ENCODE peak calls at places on chromosomes 1 and 21, in four cellular contexts. G is choroid plexus epithelial cell, J is endodermal cell, D is PC-9. I is an unnamed sample.

GRCh38 chr21:38806942-38807284 is 1.2 kb downstream of the ETS2 start:
- DNase-seq in G (peak; percentile 45), J (no peak), D (no peak), I (no peak)

GRCh38 chr1:35559317-35559944 is 1.8 kb downstream of the NCDN start:
- DNase-seq in G (no peak), J (no peak), D (no peak), I (no peak)

GRCh38 chr21:36412916-36413315 is 27.7 kb downstream of the CHAF1B start:
- DNase-seq in G (no peak), J (no peak), D (no peak), I (no peak)

GRCh38 chr1:198359024-198359653 is 181.3 kb downstream of the ATP6V1G3 start:
- DNase-seq in G (peak; percentile 44), J (no peak), D (no peak), I (peak; percentile 31)

GRCh38 chr1:150281221-150281757 is 1.1 kb upstream of the CIART start:
- DNase-seq in G (peak; percentile 80), J (peak; percentile 89), D (peak; percentile 48), I (peak; percentile 34)

GRCh38 chr21:42576639-42577038 is 63.0 kb downstream of the SLC37A1 start:
- DNase-seq in G (no peak), J (no peak), D (no peak), I (no peak)

GRCh38 chr21:42678618-42679295 is 25.3 kb downstream of the PDE9A start:
- DNase-seq in G (no peak), J (no peak), D (no peak), I (no peak)

GRCh38 chr1:205152505-205152904 is 30.7 kb upstream of the RBBP5 start:
- DNase-seq in G (no peak), J (no peak), D (no peak), I (no peak)

GRCh38 chr21:45551816-45552695 is 9.8 kb upstream of the SLC19A1 start:
- DNase-seq in G (no peak), J (peak; percentile 57), D (no peak), I (no peak)

GRCh38 chr1:45953934-45954333 is 150.5 kb downstream of the MAST2 start:
- DNase-seq in G (peak; percentile 38), J (no peak), D (no peak), I (no peak)

GRCh38 chr1:180845352-180845751 is 67.3 kb upstream of the KIAA1614 start:
- DNase-seq in G (no peak), J (no peak), D (no peak), I (no peak)
- H3K4me3 ChIP-seq in G (no peak overlapping the region), J (no peak overlapping the region), D (no peak overlapping the region), I (no peak overlapping the region)

GRCh38 chr1:97506368-97506767 is 414.5 kb downstream of the DPYD start:
- DNase-seq in G (no peak), J (no peak), D (no peak), I (no peak)
- H3K4me3 ChIP-seq in G (no peak overlapping the region), J (no peak overlapping the region), D (no peak overlapping the region), I (no peak overlapping the region)

GRCh38 chr1:216559359-216559758 is 136.1 kb upstream of the USH2A start:
- DNase-seq in G (no peak), J (no peak), D (no peak), I (no peak)

GRCh38 chr1:216566809-216567208 is 143.6 kb upstream of the USH2A start:
- DNase-seq in G (peak; percentile 72), J (no peak), D (no peak), I (no peak)

GRCh38 chr1:216560527-216560926 is 137.3 kb upstream of the USH2A start:
- DNase-seq in G (no peak), J (no peak), D (no peak), I (no peak)

GRCh38 chr1:216562383-216562782 is 139.1 kb upstream of the USH2A start:
- DNase-seq in G (peak; percentile 21), J (no peak), D (no peak), I (no peak)

GRCh38 chr1:216563096-216563495 is 139.8 kb upstream of the USH2A start:
- DNase-seq in G (no peak), J (no peak), D (no peak), I (no peak)
- H3K4me3 ChIP-seq in G (no peak overlapping the region), J (no peak overlapping the region), D (no peak overlapping the region), I (no peak overlapping the region)

DNA sequence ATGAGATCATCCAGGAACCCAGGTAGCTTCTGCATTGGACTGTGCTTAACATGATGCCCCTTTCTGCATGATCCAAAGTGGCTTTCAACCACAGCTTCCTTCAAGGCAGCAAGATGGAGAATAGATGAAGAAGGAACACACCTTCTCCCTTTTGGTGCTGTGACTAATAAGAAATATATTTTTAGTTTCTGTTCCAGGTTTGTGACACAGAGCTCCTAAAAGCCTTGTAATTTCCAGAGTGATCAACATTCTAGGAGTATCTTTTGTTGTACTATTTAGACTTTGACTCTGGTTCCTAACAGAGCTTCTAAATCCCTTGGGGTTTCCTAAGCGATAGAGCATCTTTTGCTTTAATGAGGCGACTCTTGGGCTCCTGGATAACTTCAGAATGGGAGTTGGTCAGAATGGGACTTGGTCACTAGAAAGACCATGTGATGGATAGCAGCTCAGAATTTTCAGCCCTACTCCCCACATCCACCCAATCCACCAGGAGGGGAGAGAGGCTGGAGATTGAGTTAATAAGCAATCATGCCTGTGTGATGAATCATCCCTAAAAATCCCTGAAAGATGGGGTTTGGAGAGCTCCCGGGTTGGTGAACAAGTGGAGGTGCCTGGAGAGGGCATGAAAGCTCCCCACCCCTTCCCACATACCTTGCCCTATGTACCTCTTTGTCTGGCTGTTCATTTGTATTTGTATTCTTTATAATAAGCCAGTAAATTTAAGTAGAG is 134.8 kb downstream of the FGGY start:
- DNase-seq in G (peak; percentile 14), J (no peak), D (peak; percentile 42), I (no peak)
- H3K4me3 ChIP-seq in G (no peak overlapping the region), J (no peak overlapping the region), D (no peak overlapping the region), I (no peak overlapping the region)

DNA sequence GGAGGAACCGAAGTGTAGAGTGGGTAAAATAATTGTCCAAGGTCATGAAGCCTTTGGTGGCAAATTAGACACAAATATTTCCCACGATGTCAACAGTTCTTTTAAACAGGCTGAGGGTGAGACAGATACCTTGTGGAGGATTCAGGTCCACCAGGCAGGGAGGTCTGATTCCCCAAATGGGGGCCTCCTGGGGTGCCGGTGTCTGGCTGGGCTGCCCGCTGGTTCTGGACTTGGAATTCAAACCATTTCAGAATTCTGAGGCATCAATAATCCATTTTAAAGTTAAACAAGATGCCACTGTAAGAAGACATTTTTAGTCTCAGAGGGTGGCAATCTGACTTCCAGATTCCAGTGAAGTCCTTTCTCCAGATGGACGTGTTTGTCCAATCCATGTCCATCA is 15.5 kb downstream of the KCNA10 start:
- DNase-seq in G (no peak), J (no peak), D (no peak), I (no peak)
- H3K4me3 ChIP-seq in G (no peak overlapping the region), J (no peak overlapping the region), D (no peak overlapping the region), I (no peak overlapping the region)

GRCh38 chr1:93910305-93910704 is 1.1 kb upstream of the GCLM start:
- DNase-seq in G (no peak), J (no peak), D (no peak), I (no peak)
- H3K4me3 ChIP-seq in G (no peak overlapping the region), J (no peak overlapping the region), D (peak overlapping the region; percentile 68), I (peak overlapping the region; percentile 75)

GRCh38 chr1:61079276-61079897 is 3.0 kb upstream of the NFIA start:
- DNase-seq in G (no peak), J (no peak), D (no peak), I (no peak)
- H3K4me3 ChIP-seq in G (peak overlapping the region; percentile 42), J (peak overlapping the region; percentile 71), D (peak overlapping the region; percentile 90), I (peak overlapping the region; percentile 47)

DNA sequence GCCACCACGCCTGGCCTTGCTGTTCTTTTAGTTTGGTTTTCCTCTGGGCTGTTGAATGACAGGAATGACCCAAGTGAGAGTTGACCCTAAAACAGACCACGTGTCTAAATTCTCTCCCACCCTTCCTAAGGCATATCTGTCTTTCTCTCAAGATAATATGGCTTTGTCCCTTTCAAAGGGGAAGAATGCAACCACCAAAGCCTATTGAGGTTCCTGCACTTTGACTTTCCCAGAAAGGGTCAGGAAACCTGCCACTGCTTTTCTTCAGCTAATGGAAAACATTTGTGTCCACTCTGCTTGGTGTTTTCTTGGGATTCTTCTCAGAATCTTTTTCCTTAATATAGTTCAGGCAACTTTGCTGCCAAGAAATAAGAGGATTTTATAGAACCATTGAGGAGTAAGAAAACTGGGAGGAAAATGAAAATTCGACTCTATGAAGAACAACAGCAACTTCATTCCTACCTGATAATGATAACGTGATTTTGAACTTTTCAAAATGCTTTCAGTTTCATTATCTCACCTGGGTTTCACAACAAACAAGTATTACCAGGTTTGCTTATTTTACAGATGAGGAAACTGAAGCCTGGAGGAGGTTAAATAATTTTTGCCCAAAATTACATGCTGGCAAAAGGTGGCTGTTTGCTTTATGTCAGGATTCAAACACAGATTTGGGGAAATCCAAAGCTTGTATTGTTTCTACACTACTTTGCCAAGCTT is 6.9 kb downstream of the PLPP3 start:
- DNase-seq in G (no peak), J (no peak), D (peak; percentile 60), I (no peak)
- H3K4me3 ChIP-seq in G (no peak overlapping the region), J (no peak overlapping the region), D (peak overlapping the region; percentile 23), I (no peak overlapping the region)

I was measured in Jurkat, Clone E6-1.